ENCODE peak calls at places on chromosomes 1 and 21, in six cellular contexts. One of them, this sample, is unnamed.

GRCh38 chr1:925532-926421 is 2.1 kb downstream of the SAMD11 start:
- DNase-seq in endothelial cell of umbilical vein: no peak
- DNase-seq in breast epithelium: no peak
- DNase-seq in HCT116: no peak
- DNase-seq in suprapubic skin: no peak
- DNase-seq in transverse colon: no peak
- DNase-seq in this sample: no peak

GRCh38 chr1:246091477-246091876 is 415.6 kb downstream of the SMYD3 start:
- DNase-seq in endothelial cell of umbilical vein: no peak
- DNase-seq in breast epithelium: no peak
- DNase-seq in HCT116: no peak
- DNase-seq in suprapubic skin: no peak
- DNase-seq in transverse colon: no peak
- DNase-seq in this sample: no peak

GRCh38 chr1:169601096-169601881 is 15.0 kb upstream of the F5 start:
- DNase-seq in endothelial cell of umbilical vein: peak
- DNase-seq in breast epithelium: no peak
- DNase-seq in HCT116: no peak
- DNase-seq in suprapubic skin: no peak
- DNase-seq in transverse colon: no peak
- DNase-seq in this sample: no peak

GRCh38 chr1:32702599-32703478 is at the start of gene SYNC:
- DNase-seq in endothelial cell of umbilical vein: no peak
- DNase-seq in breast epithelium: no peak
- DNase-seq in HCT116: no peak
- DNase-seq in suprapubic skin: peak
- DNase-seq in transverse colon: peak
- DNase-seq in this sample: peak

GRCh38 chr1:94961582-94961981 is 34.7 kb upstream of the CNN3 start:
- DNase-seq in endothelial cell of umbilical vein: no peak
- DNase-seq in breast epithelium: no peak
- DNase-seq in HCT116: no peak
- DNase-seq in suprapubic skin: no peak
- DNase-seq in transverse colon: no peak
- DNase-seq in this sample: no peak

GRCh38 chr1:207316622-207317510 is 4.6 kb upstream of the CD55 start:
- DNase-seq in endothelial cell of umbilical vein: no peak
- DNase-seq in breast epithelium: peak
- DNase-seq in HCT116: peak
- DNase-seq in suprapubic skin: no peak
- DNase-seq in transverse colon: peak
- DNase-seq in this sample: peak

GRCh38 chr1:226402615-226403521 is 5.0 kb downstream of the PARP1 start:
- DNase-seq in endothelial cell of umbilical vein: no peak
- DNase-seq in breast epithelium: no peak
- DNase-seq in HCT116: no peak
- DNase-seq in suprapubic skin: peak
- DNase-seq in transverse colon: no peak
- DNase-seq in this sample: no peak

GRCh38 chr21:45055861-45056260 is 18.5 kb upstream of the ADARB1 start:
- DNase-seq in endothelial cell of umbilical vein: peak
- DNase-seq in breast epithelium: no peak
- DNase-seq in HCT116: no peak
- DNase-seq in suprapubic skin: no peak
- DNase-seq in transverse colon: no peak
- DNase-seq in this sample: no peak

GRCh38 chr1:208100906-208101305 is 143.3 kb downstream of the PLXNA2 start:
- DNase-seq in endothelial cell of umbilical vein: no peak
- DNase-seq in breast epithelium: no peak
- DNase-seq in HCT116: no peak
- DNase-seq in suprapubic skin: no peak
- DNase-seq in transverse colon: no peak
- DNase-seq in this sample: no peak

GRCh38 chr1:32798679-32799416 is 18.3 kb downstream of the YARS1 start:
- DNase-seq in endothelial cell of umbilical vein: no peak
- DNase-seq in breast epithelium: no peak
- DNase-seq in HCT116: no peak
- DNase-seq in suprapubic skin: no peak
- DNase-seq in transverse colon: no peak
- DNase-seq in this sample: no peak

GRCh38 chr1:100265562-100265930 is 470 bp upstream of the RTCA start:
- DNase-seq in endothelial cell of umbilical vein: no peak
- DNase-seq in breast epithelium: no peak
- DNase-seq in HCT116: peak
- DNase-seq in suprapubic skin: no peak
- DNase-seq in transverse colon: peak
- DNase-seq in this sample: no peak

GRCh38 chr1:235502601-235503332 is 1.5 kb downstream of the B3GALNT2 start:
- DNase-seq in endothelial cell of umbilical vein: peak
- DNase-seq in breast epithelium: no peak
- DNase-seq in HCT116: no peak
- DNase-seq in suprapubic skin: no peak
- DNase-seq in transverse colon: no peak
- DNase-seq in this sample: no peak
- H3K4me3 ChIP-seq in endothelial cell of umbilical vein: peak
- H3K4me3 ChIP-seq in breast epithelium: peak
- H3K4me3 ChIP-seq in HCT116: peak
- H3K4me3 ChIP-seq in suprapubic skin: peak
- H3K4me3 ChIP-seq in transverse colon: peak
- H3K4me3 ChIP-seq in this sample: peak

GRCh38 chr1:232707142-232707541 is 77.2 kb upstream of the SIPA1L2 start:
- DNase-seq in endothelial cell of umbilical vein: no peak
- DNase-seq in breast epithelium: no peak
- DNase-seq in HCT116: no peak
- DNase-seq in suprapubic skin: no peak
- DNase-seq in transverse colon: no peak
- DNase-seq in this sample: no peak
- TF ChIP-seq POLR2AphosphoS5 in endothelial cell of umbilical vein: no peak
- TF ChIP-seq POLR2AphosphoS5 in breast epithelium: no peak
- TF ChIP-seq POLR2AphosphoS5 in HCT116: no peak
- TF ChIP-seq POLR2AphosphoS5 in suprapubic skin: no peak
- TF ChIP-seq POLR2AphosphoS5 in transverse colon: no peak
- TF ChIP-seq POLR2AphosphoS5 in this sample: no peak

DNA sequence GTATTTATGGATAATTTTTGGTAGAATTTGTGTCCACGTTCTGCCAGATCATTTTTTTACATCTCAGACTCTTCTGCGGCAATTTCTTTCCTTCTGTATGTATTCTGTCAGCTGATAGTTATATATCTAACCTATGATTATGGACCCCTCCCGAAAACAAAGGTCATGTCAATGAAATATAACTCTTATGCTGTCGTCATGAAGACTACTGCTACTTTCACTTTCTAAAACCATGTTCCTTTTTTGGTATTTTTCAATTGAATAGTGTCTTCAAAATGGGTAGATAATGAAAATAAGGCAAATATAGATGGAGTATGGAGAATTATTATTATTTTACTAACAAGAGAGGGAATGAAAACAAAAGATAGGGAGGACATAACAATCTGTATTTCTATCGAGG is 3.2 kb downstream of the ANGPTL1 start:
- DNase-seq in endothelial cell of umbilical vein: peak
- DNase-seq in breast epithelium: no peak
- DNase-seq in HCT116: no peak
- DNase-seq in suprapubic skin: no peak
- DNase-seq in transverse colon: no peak
- DNase-seq in this sample: no peak
- H3K27ac ChIP-seq in endothelial cell of umbilical vein: peak
- H3K27ac ChIP-seq in breast epithelium: peak
- H3K27ac ChIP-seq in HCT116: no peak
- H3K27ac ChIP-seq in suprapubic skin: peak
- H3K27ac ChIP-seq in transverse colon: peak
- H3K27ac ChIP-seq in this sample: peak

GRCh38 chr1:50972766-50973165 is 2.7 kb downstream of the CDKN2C start:
- DNase-seq in endothelial cell of umbilical vein: no peak
- DNase-seq in breast epithelium: no peak
- DNase-seq in HCT116: no peak
- DNase-seq in suprapubic skin: no peak
- DNase-seq in transverse colon: no peak
- DNase-seq in this sample: no peak
- H3K4me3 ChIP-seq in endothelial cell of umbilical vein: no peak
- H3K4me3 ChIP-seq in breast epithelium: peak
- H3K4me3 ChIP-seq in HCT116: no peak
- H3K4me3 ChIP-seq in suprapubic skin: no peak
- H3K4me3 ChIP-seq in transverse colon: peak
- H3K4me3 ChIP-seq in this sample: no peak

DNA sequence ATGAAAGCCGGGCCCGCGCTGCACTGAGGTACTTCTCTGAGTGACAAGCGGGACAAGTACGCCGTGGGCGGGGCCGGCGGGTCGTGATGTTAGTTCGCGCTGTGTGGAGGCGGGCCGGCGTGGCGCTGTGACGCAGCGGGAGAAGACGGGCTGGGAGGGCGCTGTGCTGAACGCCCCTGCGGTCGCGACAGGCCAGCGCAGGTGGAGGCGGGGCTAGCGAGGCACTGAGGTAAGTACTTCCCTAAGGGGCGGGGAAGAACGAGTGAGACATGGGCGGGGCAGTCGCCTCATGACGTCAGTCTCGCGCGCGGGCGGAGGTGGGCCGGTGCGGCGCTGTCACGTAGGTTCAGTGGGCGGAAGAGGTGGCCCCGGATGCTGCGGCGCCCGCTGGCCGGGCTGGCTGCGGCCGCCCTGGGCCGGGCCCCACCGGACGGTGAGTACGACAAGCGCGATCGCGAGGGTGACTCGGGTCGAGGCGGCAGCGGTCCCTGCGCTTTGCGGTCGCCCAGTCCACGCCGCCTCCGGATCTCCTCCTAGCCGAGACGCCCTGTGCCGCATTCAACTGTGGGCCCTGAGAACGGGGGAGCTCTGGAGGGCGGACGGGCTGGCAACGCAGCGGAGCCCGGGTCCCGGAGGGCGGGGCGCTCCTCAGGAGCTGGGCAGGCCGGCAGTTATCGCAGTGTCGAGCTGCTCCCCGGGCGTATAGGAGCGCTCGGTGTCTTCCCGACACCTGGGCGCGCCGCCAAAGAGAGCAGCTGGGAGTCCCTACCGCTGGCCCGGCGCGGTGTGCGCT is at the start of gene GUK1:
- DNase-seq in endothelial cell of umbilical vein: peak
- DNase-seq in breast epithelium: peak
- DNase-seq in HCT116: peak
- DNase-seq in suprapubic skin: peak
- DNase-seq in transverse colon: peak
- DNase-seq in this sample: peak
- TF ChIP-seq POLR2AphosphoS5 in endothelial cell of umbilical vein: peak
- TF ChIP-seq POLR2AphosphoS5 in breast epithelium: peak
- TF ChIP-seq POLR2AphosphoS5 in HCT116: peak
- TF ChIP-seq POLR2AphosphoS5 in suprapubic skin: peak
- TF ChIP-seq POLR2AphosphoS5 in transverse colon: peak
- TF ChIP-seq POLR2AphosphoS5 in this sample: peak

This sample was measured in sigmoid colon.